ENCODE peak calls at places on chromosome 2, in four cellular contexts. U is HepG2, T is A549, V is K562. N is an unnamed sample.

GRCh38 chr2:178280261-178280852 is 86.0 kb downstream of the OSBPL6 start:
- DNase-seq in V (peak; percentile 73), T (peak; percentile 57), U (peak; percentile 53), N (no peak)

GRCh38 chr2:48250943-48251342 is 279.0 kb upstream of the STON1 start:
- DNase-seq in U (peak; percentile 65), T (no peak), V (no peak), N (no peak)

GRCh38 chr2:136117909-136118818 is at the start of gene CXCR4:
- DNase-seq in V (peak; percentile 80), T (peak; percentile 47), U (no peak), N (peak; percentile 90)

GRCh38 chr2:106189764-106190468 is 4.2 kb downstream of the UXS1 start:
- DNase-seq in T (peak; percentile 10), U (no peak), V (no peak), N (no peak)

GRCh38 chr2:2520396-2520795 is 189.3 kb upstream of the MYT1L start:
- DNase-seq in U (no peak), V (no peak), T (no peak), N (no peak)

GRCh38 chr2:9846554-9846953 is 3.3 kb downstream of the TAF1B start:
- DNase-seq in V (no peak), T (no peak), U (no peak), N (no peak)

GRCh38 chr2:48161632-48162031 is 255.3 kb upstream of the FBXO11 start:
- DNase-seq in U (no peak), V (no peak), T (no peak), N (no peak)

GRCh38 chr2:35960596-35960995 is 395.0 kb upstream of the CRIM1 start:
- DNase-seq in V (no peak), U (no peak), T (no peak), N (no peak)

GRCh38 chr2:105490956-105491355 is 92.1 kb upstream of the FHL2 start:
- DNase-seq in U (no peak), T (no peak), V (no peak), N (no peak)

GRCh38 chr2:102892693-102893290 is 131.0 kb downstream of the TMEM182 start:
- DNase-seq in V (no peak), U (no peak), T (no peak), N (peak; percentile 14)

GRCh38 chr2:12064153-12064552 is 317.7 kb downstream of the LPIN1 start:
- DNase-seq in U (no peak), T (no peak), V (no peak), N (peak; percentile 34)

GRCh38 chr2:26241928-26242436 is 2.5 kb downstream of the HADHA start:
- DNase-seq in U (no peak), V (no peak), T (no peak), N (no peak)

GRCh38 chr2:112243233-112243632 is 11.6 kb downstream of the ZC3H8 start:
- DNase-seq in T (no peak), U (no peak), V (no peak), N (no peak)

GRCh38 chr2:176892818-176893217 is 319.8 kb upstream of the HNRNPA3 start:
- DNase-seq in U (no peak), V (no peak), T (no peak), N (no peak)

GRCh38 chr2:98487101-98487805 is 42.6 kb downstream of the INPP4A start:
- DNase-seq in V (no peak), T (no peak), U (no peak), N (no peak)

GRCh38 chr2:197846789-197847188 is 42.4 kb downstream of the PLCL1 start:
- DNase-seq in T (no peak), V (no peak), U (no peak), N (no peak)

GRCh38 chr2:215540646-215541045 is 104.8 kb upstream of the FN1 start:
- DNase-seq in T (no peak), U (no peak), V (no peak), N (no peak)

GRCh38 chr2:29876374-29876773 is 45.0 kb downstream of the ALK start:
- DNase-seq in U (no peak), T (no peak), V (no peak), N (no peak)

GRCh38 chr2:120777170-120777751 is 41.6 kb downstream of the GLI2 start:
- DNase-seq in T (no peak), U (no peak), V (no peak), N (no peak)

GRCh38 chr2:227033471-227034148 is 130.4 kb downstream of the COL4A4 start:
- DNase-seq in V (peak; percentile 35), T (peak; percentile 55), U (peak; percentile 43), N (peak; percentile 83)

GRCh38 chr2:37570773-37571570 is 100.5 kb downstream of the CDC42EP3 start:
- DNase-seq in U (no peak), V (no peak), T (peak; percentile 49), N (no peak)

GRCh38 chr2:203280428-203281064 is 41.7 kb downstream of the CYP20A1 start:
- DNase-seq in T (no peak), V (no peak), U (no peak), N (no peak)

GRCh38 chr2:146990311-146990781 is 854.5 kb upstream of the ACVR2A start:
- DNase-seq in T (no peak), U (no peak), V (no peak), N (no peak)

GRCh38 chr2:37550197-37550596 is 121.2 kb downstream of the CDC42EP3 start:
- DNase-seq in U (no peak), T (no peak), V (no peak), N (no peak)

GRCh38 chr2:131410173-131410572 is 46.2 kb upstream of the RAB6D start:
- DNase-seq in U (no peak), V (no peak), T (no peak), N (no peak)

GRCh38 chr2:11285499-11285898 is 58.9 kb downstream of the ROCK2 start:
- DNase-seq in V (no peak), U (no peak), T (no peak), N (no peak)

GRCh38 chr2:43818761-43819160 is 19.9 kb downstream of the ABCG5 start:
- DNase-seq in T (peak; percentile 35), V (no peak), U (no peak), N (no peak)

GRCh38 chr2:236343400-236344161 is 79.4 kb upstream of the ASB18 start:
- DNase-seq in T (peak; percentile 79), V (peak; percentile 49), U (peak; percentile 70), N (peak; percentile 72)

GRCh38 chr2:172937884-172938712 is 137.5 kb upstream of the MAP3K20 start:
- DNase-seq in U (no peak), T (no peak), V (no peak), N (no peak)

GRCh38 chr2:169509230-169509917 is at the start of gene KLHL41:
- DNase-seq in V (no peak), U (no peak), T (no peak), N (no peak)

GRCh38 chr2:88181511-88181910 is 11.4 kb downstream of the THNSL2 start:
- DNase-seq in U (no peak), T (no peak), V (no peak), N (no peak)

GRCh38 chr2:102065675-102066252 is 74.0 kb downstream of the IL1R2 start:
- DNase-seq in U (peak; percentile 88), V (peak; percentile 50), T (peak; percentile 95), N (no peak)

GRCh38 chr2:44550571-44550970 is 188.8 kb downstream of the CAMKMT start:
- DNase-seq in T (no peak), V (no peak), U (no peak), N (no peak)

GRCh38 chr2:73402386-73403103 is 16.9 kb downstream of the ALMS1 start:
- DNase-seq in U (no peak), T (no peak), V (no peak), N (no peak)

GRCh38 chr2:73404409-73404808 is 18.8 kb downstream of the ALMS1 start:
- DNase-seq in T (no peak), U (no peak), V (no peak), N (no peak)

GRCh38 chr2:73408198-73408597 is 22.6 kb downstream of the ALMS1 start:
- DNase-seq in T (no peak), U (no peak), V (no peak), N (no peak)

GRCh38 chr2:73403237-73403636 is 17.6 kb downstream of the ALMS1 start:
- DNase-seq in U (no peak), V (no peak), T (no peak), N (no peak)

DNA sequence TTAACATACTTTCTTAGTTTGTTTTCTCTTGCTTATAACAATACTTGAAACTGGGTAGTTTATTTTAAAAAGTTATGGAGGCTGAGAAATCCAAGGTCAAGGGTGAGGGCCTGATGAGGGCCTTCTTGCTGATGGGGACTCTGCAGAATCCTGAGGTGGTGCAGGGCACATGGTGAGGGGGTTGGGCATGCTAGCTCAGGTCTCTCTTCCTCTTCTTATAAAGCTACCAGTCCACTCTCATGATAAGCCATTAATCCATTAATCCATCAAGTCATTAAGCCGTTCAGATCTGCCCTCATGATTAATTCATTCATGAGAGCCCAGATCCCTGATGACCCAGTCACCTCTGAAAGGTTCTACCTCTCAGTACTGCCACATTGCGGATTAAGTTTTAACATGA is 21.4 kb downstream of the ALMS1 start:
- DNase-seq in V (no peak), U (no peak), T (no peak), N (no peak)
- TF ChIP-seq HMGXB4 in V (no peak), U (no peak), T (no peak), N (no peak)

DNA sequence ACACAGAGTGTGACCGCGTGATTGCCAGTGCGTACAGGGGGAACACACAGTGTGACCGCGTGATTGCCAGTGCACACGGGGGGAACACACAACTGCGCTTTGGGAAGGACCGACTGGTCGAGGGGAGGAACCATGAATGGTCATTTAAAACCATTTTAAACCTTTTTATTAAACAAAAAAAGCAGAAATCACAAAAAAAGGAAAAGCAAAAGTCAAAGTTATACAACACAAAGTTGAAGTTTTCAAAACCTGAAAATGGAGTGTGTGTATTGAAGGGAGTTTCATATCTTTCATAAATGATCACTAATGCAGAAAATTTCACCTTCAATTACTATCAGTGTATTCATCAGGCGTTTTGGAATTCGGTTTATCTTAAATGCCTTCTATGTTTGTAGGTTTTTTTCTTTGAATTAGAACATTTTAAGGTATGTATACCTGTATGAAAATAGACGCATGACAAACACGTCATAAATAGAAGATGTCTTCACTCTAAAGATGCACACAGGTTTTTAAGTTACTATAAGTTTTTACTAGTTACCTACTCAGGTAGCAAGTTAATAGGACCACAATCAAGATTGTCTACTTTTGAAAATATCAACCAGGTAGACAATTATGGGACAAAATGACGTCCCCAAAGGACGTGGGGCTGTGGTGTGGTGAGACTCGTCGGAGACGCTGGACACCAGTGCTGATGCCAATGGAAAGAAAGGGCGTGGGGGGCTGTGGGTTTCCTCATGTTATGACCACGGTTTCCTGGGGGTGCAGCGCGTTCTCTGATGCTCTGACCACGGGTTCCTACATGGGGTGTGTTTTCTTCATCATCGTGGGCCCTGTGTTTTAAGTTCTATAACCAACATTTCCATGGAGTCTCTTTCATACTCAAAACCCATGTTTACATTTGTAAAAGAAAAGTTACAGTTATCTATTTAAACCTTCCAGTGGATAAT is 141.3 kb downstream of the RTP5 start:
- DNase-seq in V (peak; percentile 30), U (no peak), T (no peak), N (no peak)
- TF ChIP-seq HMGXB4 in V (no peak), U (no peak), T (no peak), N (no peak)

GRCh38 chr2:235270951-235271350 is 222.9 kb upstream of the AGAP1 start:
- DNase-seq in V (no peak), T (no peak), U (no peak), N (no peak)
- TF ChIP-seq HMGXB4 in V (no peak), T (no peak), U (no peak), N (no peak)

DNA sequence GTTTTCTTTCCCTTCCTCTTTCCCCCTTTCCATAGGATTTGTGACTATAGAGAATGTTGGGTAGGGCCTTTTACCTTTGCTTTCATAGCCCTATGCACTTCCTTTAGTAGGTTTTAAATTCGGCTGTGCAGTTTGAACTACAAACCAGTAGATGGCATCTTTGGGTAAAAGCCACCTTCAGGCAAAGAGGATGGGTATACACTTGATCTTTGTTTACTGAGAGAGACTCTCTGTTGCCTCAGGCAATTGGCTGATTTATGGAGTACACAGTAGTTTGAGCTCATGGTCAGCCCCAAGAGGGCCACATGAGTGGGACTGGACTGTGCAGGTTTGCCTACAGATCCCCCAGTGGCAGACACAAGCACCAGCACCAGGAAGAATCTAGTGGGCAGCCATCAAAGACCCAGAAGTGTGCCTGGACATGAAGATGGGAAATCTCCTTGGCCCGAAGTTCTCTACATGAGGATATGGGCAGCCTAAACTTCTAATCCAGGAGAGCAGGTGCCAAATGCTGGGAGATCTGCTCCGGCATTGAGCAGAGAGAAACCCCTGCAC is 1304.3 kb upstream of the DDX18 start:
- DNase-seq in U (peak; percentile 14), V (no peak), T (peak; percentile 5), N (no peak)
- TF ChIP-seq HMGXB4 in U (no peak), V (no peak), T (no peak), N (no peak)

N was measured in WTC11.